ENCODE peak calls at places on chromosomes 2 and 18, in nine cellular contexts. B is AG09319, A is mesothelial cell of epicardium, G is heart left ventricle, R is mammary epithelial cell, S is astrocyte of the cerebellum, Y is GM13977, L is WTC11, K is SK-N-SH. V is an unnamed sample.
A peak's percentile ranks its signal among the peaks of the same experiment; 100 is the strongest.

GRCh38 chr2:100554788-100555407 is 7.9 kb upstream of the PDCL3 start:
- DNase-seq in S (no peak), B (no peak), A (no peak), K (no peak), R (no peak), L (no peak), Y (no peak), G (no peak), V (no peak)

GRCh38 chr2:134712334-134712733 is 6.5 kb downstream of the TMEM163 start:
- DNase-seq in Y (no peak), G (no peak), L (no peak), K (no peak), B (no peak), S (no peak), R (no peak), A (no peak), V (no peak)

GRCh38 chr2:217277646-217278048 is 417.8 kb upstream of the TNP1 start:
- DNase-seq in K (no peak), G (peak; percentile 12), L (no peak), R (peak; percentile 92), S (peak; percentile 69), Y (no peak), A (no peak), B (no peak), V (peak; percentile 97)

GRCh38 chr2:128449226-128450061 is 130.8 kb upstream of the HS6ST1 start:
- DNase-seq in G (no peak), A (peak; percentile 35), Y (no peak), S (no peak), B (no peak), L (no peak), R (no peak), K (peak; percentile 81), V (no peak)

GRCh38 chr2:31168291-31168690 is 30.1 kb upstream of the GALNT14 start:
- DNase-seq in B (no peak), R (no peak), A (no peak), G (no peak), Y (no peak), S (no peak), K (no peak), L (no peak), V (no peak)

GRCh38 chr18:32930695-32931301 is 158.0 kb upstream of the KLHL14 start:
- DNase-seq in Y (peak; percentile 67), A (no peak), K (peak; percentile 58), R (peak; percentile 27), G (no peak), L (no peak), S (no peak), B (peak; percentile 7), V (peak; percentile 68)

GRCh38 chr18:54790109-54790508 is 38.2 kb upstream of the RAB27B start:
- DNase-seq in L (no peak), K (no peak), R (no peak), A (no peak), G (no peak), B (no peak), S (no peak), Y (no peak), V (no peak)

GRCh38 chr18:36035253-36035652 is 32.1 kb downstream of the RPRD1A start:
- DNase-seq in B (peak; percentile 8), G (no peak), S (peak; percentile 2), K (peak; percentile 53), L (no peak), R (no peak), A (no peak), Y (no peak), V (peak; percentile 33)

GRCh38 chr2:171763602-171764001 is 76.3 kb downstream of the DYNC1I2 start:
- DNase-seq in K (no peak), L (no peak), Y (no peak), R (peak; percentile 44), A (no peak), S (no peak), B (no peak), G (no peak), V (no peak)

GRCh38 chr2:165044505-165045303 is 89.4 kb upstream of the SLC38A11 start:
- DNase-seq in S (no peak), L (peak; percentile 20), A (no peak), Y (no peak), B (no peak), G (no peak), K (no peak), R (peak; percentile 29), V (no peak)

GRCh38 chr2:234269769-234270204 is 219.3 kb downstream of the SPP2 start:
- DNase-seq in G (no peak), B (no peak), A (no peak), K (no peak), S (no peak), Y (no peak), L (no peak), R (peak; percentile 20), V (peak; percentile 85)

GRCh38 chr2:1936411-1936980 is 192.2 kb upstream of the PXDN start:
- DNase-seq in L (no peak), R (no peak), Y (no peak), A (no peak), S (no peak), B (no peak), K (no peak), G (no peak), V (no peak)

GRCh38 chr18:8084160-8084559 is 517.0 kb downstream of the PTPRM start:
- DNase-seq in Y (no peak), A (no peak), L (peak; percentile 69), G (peak; percentile 31), B (no peak), R (peak; percentile 46), K (peak; percentile 38), S (peak; percentile 28), V (peak; percentile 48)

GRCh38 chr2:207163053-207163814 is 2.5 kb downstream of the KLF7 start:
- DNase-seq in Y (no peak), G (no peak), K (no peak), B (no peak), L (no peak), S (peak; percentile 84), R (peak; percentile 94), A (no peak), V (peak; percentile 91)

GRCh38 chr18:34936772-34937171 is 104.4 kb upstream of the MAPRE2 start:
- DNase-seq in K (no peak), L (no peak), B (no peak), S (no peak), G (no peak), R (no peak), Y (no peak), A (no peak), V (no peak)

GRCh38 chr2:136032192-136032591 is 46.8 kb upstream of the DARS1 start:
- DNase-seq in B (no peak), L (no peak), G (no peak), S (no peak), R (no peak), Y (no peak), A (no peak), K (no peak), V (no peak)

GRCh38 chr2:136031716-136032115 is 46.3 kb upstream of the DARS1 start:
- DNase-seq in K (no peak), A (no peak), L (no peak), R (no peak), S (no peak), B (no peak), Y (no peak), G (no peak), V (no peak)

GRCh38 chr2:136034629-136035028 is 49.2 kb upstream of the DARS1 start:
- DNase-seq in L (no peak), R (no peak), K (no peak), Y (no peak), S (no peak), G (no peak), A (no peak), B (no peak), V (no peak)

GRCh38 chr2:136029149-136029548 is 43.7 kb upstream of the DARS1 start:
- DNase-seq in Y (no peak), S (no peak), G (no peak), A (no peak), L (no peak), R (no peak), B (no peak), K (no peak), V (no peak)

GRCh38 chr2:136032817-136033216 is 47.4 kb upstream of the DARS1 start:
- DNase-seq in A (no peak), K (no peak), R (no peak), Y (no peak), S (no peak), G (no peak), L (no peak), B (no peak), V (no peak)
- TF ChIP-seq CTCF in A (no peak), K (no peak), R (no peak), Y (no peak), S (no peak), G (no peak), L (no peak), B (no peak), V (no peak)

DNA sequence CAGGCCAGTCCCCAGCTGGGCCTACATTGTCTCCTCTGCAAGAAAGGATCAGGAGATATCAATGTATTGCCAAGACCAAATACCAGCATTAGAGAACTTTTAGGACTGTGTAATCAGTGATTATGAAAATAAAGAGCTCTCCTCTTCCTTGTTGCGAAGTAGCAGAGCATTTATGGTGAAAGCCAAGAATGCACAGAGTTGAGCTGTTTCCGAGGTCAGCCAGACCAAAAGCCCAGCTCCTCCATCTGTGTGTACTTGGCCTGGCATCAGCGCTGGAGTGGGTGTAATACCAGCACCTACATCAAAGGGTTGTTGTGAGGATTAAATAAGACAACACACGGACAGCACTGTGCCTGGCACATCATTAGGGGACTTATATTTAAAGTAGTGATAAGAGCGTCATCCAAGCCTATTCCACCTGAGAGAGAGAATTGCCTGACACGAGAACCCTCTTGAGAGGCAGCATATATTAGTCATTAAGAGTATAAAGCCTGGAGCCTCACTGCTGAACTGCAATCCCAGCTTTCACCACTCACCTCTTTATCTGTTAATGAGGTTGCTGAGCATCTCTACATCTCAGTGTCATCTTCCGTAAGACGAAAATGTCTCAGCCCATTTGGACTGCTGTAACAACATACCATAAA is 7.4 kb upstream of the SLC16A14 start:
- DNase-seq in R (no peak), L (no peak), G (no peak), Y (no peak), B (no peak), K (no peak), S (no peak), A (no peak), V (peak; percentile 28)
- TF ChIP-seq CTCF in R (no peak), L (no peak), G (no peak), Y (no peak), B (no peak), K (no peak), S (no peak), A (no peak), V (peak; percentile 5)

DNA sequence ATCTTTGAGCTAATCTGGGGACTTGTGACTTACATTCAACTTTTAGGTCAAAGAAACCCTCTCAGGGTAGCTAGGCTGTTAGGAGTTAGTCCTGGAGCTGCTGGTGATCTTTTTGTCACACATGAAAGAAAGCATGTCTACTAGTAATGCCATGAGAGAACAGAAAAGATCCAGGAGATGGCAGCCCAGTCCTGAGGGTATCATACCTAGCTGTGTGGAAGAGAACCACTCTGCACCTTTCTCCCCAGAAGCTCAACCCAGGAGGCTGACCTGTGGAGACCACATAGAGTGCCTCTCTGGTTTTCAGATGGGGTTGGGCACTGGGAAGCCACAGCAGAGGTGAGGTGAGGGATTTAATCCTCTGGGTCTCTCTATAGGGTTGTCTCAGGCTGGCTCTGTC is 460.2 kb upstream of the UBE2E3 start:
- DNase-seq in G (no peak), L (no peak), R (peak; percentile 36), A (no peak), K (no peak), B (no peak), Y (no peak), S (no peak), V (peak; percentile 27)
- TF ChIP-seq CTCF in G (no peak), L (no peak), R (peak; percentile 46), A (no peak), K (no peak), B (no peak), Y (no peak), S (no peak), V (peak; percentile 7)

GRCh38 chr2:160200921-160201320 is 849 bp upstream of the ITGB6 start:
- DNase-seq in R (no peak), K (no peak), S (no peak), Y (no peak), G (no peak), A (no peak), B (no peak), L (no peak), V (no peak)
- TF ChIP-seq CTCF in R (no peak), K (no peak), S (no peak), Y (no peak), G (no peak), A (no peak), B (no peak), L (no peak), V (no peak)